ENCODE peak calls at places on chromosome 10, in eight cellular contexts. One of them, this sample, is unnamed.

GRCh38 chr10:581776-582330 is 107.6 kb downstream of the DIP2C start:
- DNase-seq in A673: no peak
- DNase-seq in SJSA1: no peak
- DNase-seq in choroid plexus epithelial cell: no peak
- DNase-seq in OCI-LY7: no peak
- DNase-seq in BJ: no peak
- DNase-seq in HCT116: no peak
- DNase-seq in osteoblast: peak; percentile 38
- DNase-seq in this sample: no peak

GRCh38 chr10:4303045-4303444 is 518.0 kb upstream of the KLF6 start:
- DNase-seq in A673: no peak
- DNase-seq in SJSA1: no peak
- DNase-seq in choroid plexus epithelial cell: no peak
- DNase-seq in OCI-LY7: no peak
- DNase-seq in BJ: no peak
- DNase-seq in HCT116: no peak
- DNase-seq in osteoblast: no peak
- DNase-seq in this sample: no peak

GRCh38 chr10:21100871-21101514 is 203.9 kb upstream of the NEBL start:
- DNase-seq in A673: no peak
- DNase-seq in SJSA1: no peak
- DNase-seq in choroid plexus epithelial cell: peak; percentile 93
- DNase-seq in OCI-LY7: no peak
- DNase-seq in BJ: no peak
- DNase-seq in HCT116: no peak
- DNase-seq in osteoblast: peak; percentile 47
- DNase-seq in this sample: no peak

GRCh38 chr10:49736564-49737113 is 25.5 kb downstream of the OGDHL start:
- DNase-seq in A673: no peak
- DNase-seq in SJSA1: peak; percentile 30
- DNase-seq in choroid plexus epithelial cell: no peak
- DNase-seq in OCI-LY7: no peak
- DNase-seq in BJ: no peak
- DNase-seq in HCT116: no peak
- DNase-seq in osteoblast: peak; percentile 52
- DNase-seq in this sample: no peak

GRCh38 chr10:3528823-3529222 is 256.2 kb downstream of the KLF6 start:
- DNase-seq in A673: no peak
- DNase-seq in SJSA1: no peak
- DNase-seq in choroid plexus epithelial cell: no peak
- DNase-seq in OCI-LY7: no peak
- DNase-seq in BJ: no peak
- DNase-seq in HCT116: no peak
- DNase-seq in osteoblast: no peak
- DNase-seq in this sample: no peak

GRCh38 chr10:111705026-111705425 is 478.5 kb downstream of the GPAM start:
- DNase-seq in A673: no peak
- DNase-seq in SJSA1: no peak
- DNase-seq in choroid plexus epithelial cell: peak; percentile 2
- DNase-seq in OCI-LY7: no peak
- DNase-seq in BJ: peak; percentile 4
- DNase-seq in HCT116: no peak
- DNase-seq in osteoblast: no peak
- DNase-seq in this sample: no peak

GRCh38 chr10:127797339-127797738 is 60.4 kb downstream of the FOXI2 start:
- DNase-seq in A673: peak; percentile 27
- DNase-seq in SJSA1: no peak
- DNase-seq in choroid plexus epithelial cell: peak; percentile 2
- DNase-seq in OCI-LY7: peak; percentile 3
- DNase-seq in BJ: no peak
- DNase-seq in HCT116: no peak
- DNase-seq in osteoblast: no peak
- DNase-seq in this sample: no peak

GRCh38 chr10:87803831-87804230 is 14.2 kb downstream of the ATAD1 start:
- DNase-seq in A673: no peak
- DNase-seq in SJSA1: no peak
- DNase-seq in choroid plexus epithelial cell: no peak
- DNase-seq in OCI-LY7: no peak
- DNase-seq in BJ: no peak
- DNase-seq in HCT116: no peak
- DNase-seq in osteoblast: no peak
- DNase-seq in this sample: no peak

GRCh38 chr10:31171402-31172120 is 139.9 kb upstream of the ZNF438 start:
- DNase-seq in A673: no peak
- DNase-seq in SJSA1: no peak
- DNase-seq in choroid plexus epithelial cell: peak; percentile 59
- DNase-seq in OCI-LY7: no peak
- DNase-seq in BJ: peak; percentile 59
- DNase-seq in HCT116: no peak
- DNase-seq in osteoblast: no peak
- DNase-seq in this sample: peak; percentile 39

GRCh38 chr10:59027975-59028640 is 148.3 kb upstream of the PHYHIPL start:
- DNase-seq in A673: no peak
- DNase-seq in SJSA1: no peak
- DNase-seq in choroid plexus epithelial cell: peak; percentile 60
- DNase-seq in OCI-LY7: no peak
- DNase-seq in BJ: no peak
- DNase-seq in HCT116: no peak
- DNase-seq in osteoblast: no peak
- DNase-seq in this sample: peak; percentile 79

GRCh38 chr10:78451592-78451991 is 417.9 kb downstream of the RPS24 start:
- DNase-seq in A673: peak; percentile 93
- DNase-seq in SJSA1: no peak
- DNase-seq in choroid plexus epithelial cell: no peak
- DNase-seq in OCI-LY7: no peak
- DNase-seq in BJ: no peak
- DNase-seq in HCT116: no peak
- DNase-seq in osteoblast: no peak
- DNase-seq in this sample: no peak

GRCh38 chr10:49230004-49230403 is 41.8 kb upstream of the TMEM273 start:
- DNase-seq in A673: no peak
- DNase-seq in SJSA1: no peak
- DNase-seq in choroid plexus epithelial cell: no peak
- DNase-seq in OCI-LY7: no peak
- DNase-seq in BJ: no peak
- DNase-seq in HCT116: no peak
- DNase-seq in osteoblast: no peak
- DNase-seq in this sample: no peak

GRCh38 chr10:43226851-43227845 is 39.7 kb downstream of the RASGEF1A start:
- DNase-seq in A673: no peak
- DNase-seq in SJSA1: peak; percentile 25
- DNase-seq in choroid plexus epithelial cell: no peak
- DNase-seq in OCI-LY7: no peak
- DNase-seq in BJ: no peak
- DNase-seq in HCT116: no peak
- DNase-seq in osteoblast: peak; percentile 56
- DNase-seq in this sample: no peak

GRCh38 chr10:62054408-62054807 is 152.9 kb downstream of the ARID5B start:
- DNase-seq in A673: no peak
- DNase-seq in SJSA1: no peak
- DNase-seq in choroid plexus epithelial cell: no peak
- DNase-seq in OCI-LY7: no peak
- DNase-seq in BJ: no peak
- DNase-seq in HCT116: no peak
- DNase-seq in osteoblast: no peak
- DNase-seq in this sample: no peak

GRCh38 chr10:131946321-131946751 is 35.4 kb downstream of the BNIP3 start:
- DNase-seq in A673: peak; percentile 61
- DNase-seq in SJSA1: peak; percentile 76
- DNase-seq in choroid plexus epithelial cell: peak; percentile 87
- DNase-seq in OCI-LY7: no peak
- DNase-seq in BJ: peak; percentile 41
- DNase-seq in HCT116: no peak
- DNase-seq in osteoblast: peak; percentile 93
- DNase-seq in this sample: peak; percentile 90

GRCh38 chr10:68997216-68997615 is 8.6 kb downstream of the KIFBP start:
- DNase-seq in A673: no peak
- DNase-seq in SJSA1: no peak
- DNase-seq in choroid plexus epithelial cell: no peak
- DNase-seq in OCI-LY7: no peak
- DNase-seq in BJ: no peak
- DNase-seq in HCT116: no peak
- DNase-seq in osteoblast: no peak
- DNase-seq in this sample: no peak
- H3K4me3 ChIP-seq in A673: no peak overlapping the region
- H3K4me3 ChIP-seq in SJSA1: no peak overlapping the region
- H3K4me3 ChIP-seq in choroid plexus epithelial cell: no peak overlapping the region
- H3K4me3 ChIP-seq in OCI-LY7: no peak overlapping the region
- H3K4me3 ChIP-seq in BJ: no peak overlapping the region
- H3K4me3 ChIP-seq in HCT116: no peak overlapping the region
- H3K4me3 ChIP-seq in osteoblast: no peak overlapping the region
- H3K4me3 ChIP-seq in this sample: no peak overlapping the region

DNA sequence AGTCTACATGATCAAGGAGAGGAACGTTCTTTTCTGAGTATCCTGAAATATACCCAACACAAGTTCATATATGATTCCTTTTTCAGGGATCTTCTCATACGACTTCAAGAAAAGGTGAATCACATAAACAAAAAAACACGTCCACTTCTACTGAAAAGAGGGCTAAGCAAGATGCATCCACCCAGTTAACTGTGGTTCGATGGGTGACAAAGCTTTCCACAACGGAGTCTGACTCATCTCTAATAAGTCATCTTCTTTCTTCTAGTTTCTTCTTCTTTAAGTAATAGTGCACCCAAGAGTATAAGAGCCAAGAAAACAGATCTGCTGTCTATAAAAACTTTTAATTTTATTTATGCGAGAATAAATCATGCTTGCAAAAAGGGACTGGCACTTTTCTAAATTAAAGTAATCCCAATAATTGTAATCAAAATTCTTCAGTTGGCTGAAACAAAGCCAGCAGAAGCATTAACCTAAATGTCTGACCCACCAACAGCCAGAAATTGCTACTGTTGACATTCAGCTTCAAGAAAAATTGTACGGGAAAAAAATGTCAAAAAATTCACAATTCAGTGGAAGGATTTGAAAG is 146.9 kb upstream of the ANK3 start:
- DNase-seq in A673: peak; percentile 40
- DNase-seq in SJSA1: no peak
- DNase-seq in choroid plexus epithelial cell: peak; percentile 71
- DNase-seq in OCI-LY7: no peak
- DNase-seq in BJ: peak; percentile 7
- DNase-seq in HCT116: peak; percentile 48
- DNase-seq in osteoblast: no peak
- DNase-seq in this sample: no peak
- H3K4me3 ChIP-seq in A673: no peak overlapping the region
- H3K4me3 ChIP-seq in SJSA1: no peak overlapping the region
- H3K4me3 ChIP-seq in choroid plexus epithelial cell: no peak overlapping the region
- H3K4me3 ChIP-seq in OCI-LY7: no peak overlapping the region
- H3K4me3 ChIP-seq in BJ: no peak overlapping the region
- H3K4me3 ChIP-seq in HCT116: peak overlapping the region; percentile 9
- H3K4me3 ChIP-seq in osteoblast: no peak overlapping the region
- H3K4me3 ChIP-seq in this sample: no peak overlapping the region

GRCh38 chr10:29470843-29471482 is 163.8 kb downstream of the SVIL start:
- DNase-seq in A673: peak; percentile 35
- DNase-seq in SJSA1: no peak
- DNase-seq in choroid plexus epithelial cell: peak; percentile 58
- DNase-seq in OCI-LY7: no peak
- DNase-seq in BJ: no peak
- DNase-seq in HCT116: no peak
- DNase-seq in osteoblast: no peak
- DNase-seq in this sample: no peak
- H3K4me3 ChIP-seq in A673: no peak overlapping the region
- H3K4me3 ChIP-seq in SJSA1: no peak overlapping the region
- H3K4me3 ChIP-seq in choroid plexus epithelial cell: peak overlapping the region; percentile 15
- H3K4me3 ChIP-seq in OCI-LY7: no peak overlapping the region
- H3K4me3 ChIP-seq in BJ: no peak overlapping the region
- H3K4me3 ChIP-seq in HCT116: no peak overlapping the region
- H3K4me3 ChIP-seq in osteoblast: peak overlapping the region; percentile 46
- H3K4me3 ChIP-seq in this sample: no peak overlapping the region

GRCh38 chr10:44975487-44976331 is 2.9 kb downstream of the DEPP1 start:
- DNase-seq in A673: peak; percentile 50
- DNase-seq in SJSA1: peak; percentile 84
- DNase-seq in choroid plexus epithelial cell: peak; percentile 95
- DNase-seq in OCI-LY7: no peak
- DNase-seq in BJ: no peak
- DNase-seq in HCT116: peak; percentile 23
- DNase-seq in osteoblast: peak; percentile 83
- DNase-seq in this sample: peak; percentile 74

GRCh38 chr10:44976352-44977198 is 2.0 kb downstream of the DEPP1 start:
- DNase-seq in A673: no peak
- DNase-seq in SJSA1: no peak
- DNase-seq in choroid plexus epithelial cell: peak; percentile 49
- DNase-seq in OCI-LY7: no peak
- DNase-seq in BJ: no peak
- DNase-seq in HCT116: no peak
- DNase-seq in osteoblast: no peak
- DNase-seq in this sample: no peak

GRCh38 chr10:44974082-44974627 is 4.5 kb downstream of the DEPP1 start:
- DNase-seq in A673: no peak
- DNase-seq in SJSA1: no peak
- DNase-seq in choroid plexus epithelial cell: no peak
- DNase-seq in OCI-LY7: peak; percentile 17
- DNase-seq in BJ: no peak
- DNase-seq in HCT116: no peak
- DNase-seq in osteoblast: peak; percentile 57
- DNase-seq in this sample: no peak

GRCh38 chr10:44973323-44974081 is 5.1 kb downstream of the DEPP1 start:
- DNase-seq in A673: no peak
- DNase-seq in SJSA1: no peak
- DNase-seq in choroid plexus epithelial cell: no peak
- DNase-seq in OCI-LY7: no peak
- DNase-seq in BJ: no peak
- DNase-seq in HCT116: no peak
- DNase-seq in osteoblast: peak; percentile 34
- DNase-seq in this sample: no peak

GRCh38 chr10:44974628-44975431 is 3.8 kb downstream of the DEPP1 start:
- DNase-seq in A673: peak; percentile 68
- DNase-seq in SJSA1: peak; percentile 78
- DNase-seq in choroid plexus epithelial cell: peak; percentile 75
- DNase-seq in OCI-LY7: peak; percentile 80
- DNase-seq in BJ: no peak
- DNase-seq in HCT116: peak; percentile 13
- DNase-seq in osteoblast: peak; percentile 96
- DNase-seq in this sample: peak; percentile 85
- H3K4me3 ChIP-seq in A673: peak overlapping the region; percentile 50
- H3K4me3 ChIP-seq in SJSA1: peak overlapping the region; percentile 26
- H3K4me3 ChIP-seq in choroid plexus epithelial cell: peak overlapping the region; percentile 52
- H3K4me3 ChIP-seq in OCI-LY7: peak overlapping the region; percentile 65
- H3K4me3 ChIP-seq in BJ: peak overlapping the region; percentile 37
- H3K4me3 ChIP-seq in HCT116: peak overlapping the region; percentile 54
- H3K4me3 ChIP-seq in osteoblast: peak overlapping the region; percentile 73
- H3K4me3 ChIP-seq in this sample: peak overlapping the region; percentile 71

This sample was measured in adipocyte.